ENCODE peak calls at places on chromosomes 6 and 20, in four cellular contexts. A is HCT116, O is transverse colon, D is stomach. T is an unnamed sample.

GRCh38 chr6:21348462-21349195 is 244.9 kb upstream of the SOX4 start:
- DNase-seq in A (no peak), O (no peak), D (no peak), T (no peak)

GRCh38 chr20:49276895-49277785 is 717 bp downstream of the ZNFX1 start:
- DNase-seq in A (no peak), O (peak; percentile 49), D (no peak), T (no peak)

GRCh38 chr20:44491635-44492395 is 16.1 kb downstream of the TTPAL start:
- DNase-seq in A (no peak), O (peak; percentile 20), D (no peak), T (no peak)

GRCh38 chr20:58692579-58693225 is at the start of gene NPEPL1:
- DNase-seq in A (peak; percentile 28), O (peak; percentile 79), D (peak; percentile 78), T (peak; percentile 98)

GRCh38 chr6:79127660-79128059 is 49.6 kb upstream of the PHIP start:
- DNase-seq in A (no peak), O (no peak), D (no peak), T (no peak)

GRCh38 chr6:156885562-156885961 is 108.4 kb downstream of the ARID1B start:
- DNase-seq in A (no peak), O (no peak), D (no peak), T (no peak)

GRCh38 chr6:14711056-14711703 is 534.7 kb upstream of the JARID2 start:
- DNase-seq in A (no peak), O (peak; percentile 49), D (peak; percentile 44), T (no peak)

GRCh38 chr6:148501178-148501590 is 158.5 kb downstream of the SASH1 start:
- DNase-seq in A (peak; percentile 73), O (peak; percentile 31), D (no peak), T (no peak)

GRCh38 chr6:26045046-26045938 is 41.9 kb upstream of the HFE start:
- DNase-seq in A (no peak), O (peak; percentile 80), D (peak; percentile 76), T (no peak)

GRCh38 chr6:170164271-170164900 is 126.5 kb downstream of the DLL1 start:
- DNase-seq in A (no peak), O (no peak), D (no peak), T (no peak)

GRCh38 chr6:170166511-170167122 is 124.3 kb downstream of the DLL1 start:
- DNase-seq in A (no peak), O (no peak), D (peak; percentile 85), T (no peak)

GRCh38 chr6:170165501-170166117 is 125.3 kb downstream of the DLL1 start:
- DNase-seq in A (no peak), O (no peak), D (no peak), T (no peak)

GRCh38 chr6:170165085-170165484 is 125.8 kb downstream of the DLL1 start:
- DNase-seq in A (no peak), O (no peak), D (no peak), T (no peak)

GRCh38 chr6:170167657-170168159 is 123.2 kb downstream of the DLL1 start:
- DNase-seq in A (no peak), O (no peak), D (peak; percentile 58), T (no peak)
- TF ChIP-seq POLR2AphosphoS5 in A (no peak), O (no peak), D (no peak), T (no peak)

GRCh38 chr20:15036938-15037337 is 699.5 kb upstream of the FLRT3 start:
- DNase-seq in A (no peak), O (no peak), D (no peak), T (no peak)
- TF ChIP-seq POLR2A in A (no peak), O (no peak), D (no peak), T (no peak)

DNA sequence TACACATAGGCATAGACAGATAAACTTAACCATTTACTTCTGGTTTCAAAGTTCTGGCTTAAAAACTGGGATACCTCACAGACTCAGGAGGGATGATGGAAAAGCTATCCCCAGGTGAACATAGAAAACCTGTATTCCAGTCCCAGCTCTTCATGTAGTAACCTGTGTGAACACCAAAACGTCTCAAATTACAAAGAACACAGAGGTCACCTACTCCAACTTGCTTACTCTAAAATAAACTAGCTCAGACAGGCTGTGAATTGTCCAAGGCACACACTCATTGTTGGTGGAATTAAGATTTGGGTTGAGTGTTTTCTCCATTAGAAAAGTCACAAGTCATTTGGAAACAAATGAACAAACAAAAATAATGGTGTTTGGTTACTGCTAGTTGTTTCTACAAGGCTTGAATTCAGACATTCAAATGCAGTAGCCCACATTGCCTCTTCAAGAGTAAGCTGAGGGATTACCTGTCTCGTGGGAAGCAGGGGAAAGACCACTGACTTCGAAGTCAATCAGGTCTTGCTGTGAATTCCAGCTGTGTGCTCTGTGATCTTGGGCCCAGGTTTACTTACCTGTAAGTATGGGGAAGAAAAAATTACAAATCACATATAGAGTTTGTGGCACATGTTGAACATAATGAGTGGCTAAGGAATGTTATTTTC is 48.2 kb upstream of the LRRC1 start:
- DNase-seq in A (no peak), O (no peak), D (no peak), T (no peak)
- TF ChIP-seq POLR2AphosphoS5 in A (no peak), O (no peak), D (no peak), T (no peak)

GRCh38 chr6:35474129-35474977 is 6.2 kb downstream of the RPL10A start:
- DNase-seq in A (no peak), O (no peak), D (no peak), T (no peak)
- TF ChIP-seq POLR2A in A (no peak), O (no peak), D (no peak), T (peak; percentile 49)